ENCODE peak calls at places on chromosomes 12 and 14, in four cellular contexts. K, I, O and Z are unnamed samples.

GRCh38 chr12:90067791-90068190 is 359.2 kb upstream of the ATP2B1 start:
- DNase-seq in K (no peak), I (no peak), O (no peak), Z (no peak)

GRCh38 chr12:68481181-68481941 is 129.3 kb upstream of the RAP1B start:
- DNase-seq in K (no peak), I (no peak), O (peak), Z (no peak)

GRCh38 chr14:47332939-47333338 is 342.5 kb downstream of the MDGA2 start:
- DNase-seq in K (no peak), I (no peak), O (no peak), Z (no peak)

GRCh38 chr14:92890830-92891598 is 31.9 kb upstream of the CHGA start:
- DNase-seq in K (no peak), I (no peak), O (no peak), Z (no peak)

GRCh38 chr12:31736472-31736871 is 7.7 kb upstream of the AMN1 start:
- DNase-seq in K (no peak), I (no peak), O (peak), Z (peak)

GRCh38 chr14:24280797-24281460 is 9.5 kb upstream of the RABGGTA start:
- DNase-seq in K (no peak), I (no peak), O (no peak), Z (peak)

GRCh38 chr12:113063396-113064350 is 7.1 kb downstream of the DTX1 start:
- DNase-seq in K (no peak), I (no peak), O (no peak), Z (peak)

GRCh38 chr14:87837306-87837705 is 155.7 kb downstream of the GALC start:
- DNase-seq in K (no peak), I (no peak), O (no peak), Z (no peak)

GRCh38 chr14:69848903-69849391 is 30.3 kb upstream of the SMOC1 start:
- DNase-seq in K (peak), I (no peak), O (no peak), Z (no peak)

GRCh38 chr14:69845787-69846186 is 33.4 kb upstream of the SMOC1 start:
- DNase-seq in K (no peak), I (no peak), O (no peak), Z (no peak)

GRCh38 chr14:94823556-94824341 is 53.8 kb upstream of the GSC start:
- DNase-seq in K (no peak), I (no peak), O (no peak), Z (peak)

GRCh38 chr12:128813883-128814282 is 9.9 kb downstream of the SLC15A4 start:
- DNase-seq in K (no peak), I (no peak), O (no peak), Z (no peak)

GRCh38 chr12:93946542-93947150 is 201.7 kb upstream of the PLXNC1 start:
- DNase-seq in K (no peak), I (no peak), O (no peak), Z (no peak)

GRCh38 chr14:28635387-28635786 is 131.2 kb upstream of the FOXG1 start:
- DNase-seq in K (no peak), I (no peak), O (no peak), Z (no peak)

GRCh38 chr12:99824900-99825562 is 159.7 kb downstream of the ANKS1B start:
- DNase-seq in K (no peak), I (peak), O (no peak), Z (no peak)

GRCh38 chr12:11651785-11652184 is 2.3 kb downstream of the ETV6 start:
- DNase-seq in K (no peak), I (no peak), O (no peak), Z (no peak)

GRCh38 chr14:105536691-105537579 is 10.6 kb downstream of the TMEM121 start:
- DNase-seq in K (no peak), I (no peak), O (no peak), Z (peak)

GRCh38 chr14:52833891-52834290 is 42.5 kb upstream of the GNPNAT1 start:
- DNase-seq in K (no peak), I (no peak), O (no peak), Z (no peak)

GRCh38 chr12:6062427-6063378 is 61.8 kb downstream of the VWF start:
- DNase-seq in K (peak), I (peak), O (peak), Z (peak)